ENCODE peak calls at places on chromosomes 6 and 20, in six cellular contexts. K, S, C, A, R and G are unnamed samples.

GRCh38 chr6:2843138-2843740 is 1.6 kb upstream of the SERPINB1 start:
- DNase-seq in R (no peak), K (no peak), A (no peak), C (no peak), S (no peak), G (no peak)

GRCh38 chr6:22474283-22474682 is 95.1 kb upstream of the HDGFL1 start:
- DNase-seq in K (no peak), C (no peak), S (no peak), A (no peak), R (no peak), G (no peak)

GRCh38 chr6:143127941-143128340 is 67.3 kb downstream of the AIG1 start:
- DNase-seq in C (no peak), K (no peak), A (no peak), R (no peak), S (no peak), G (no peak)

GRCh38 chr20:59821201-59821600 is 112.2 kb downstream of the SYCP2 start:
- DNase-seq in C (no peak), K (no peak), S (no peak), R (no peak), A (no peak), G (no peak)

GRCh38 chr6:24743265-24743943 is 24.4 kb upstream of the C6orf62 start:
- DNase-seq in K (peak; percentile 81), S (no peak), C (no peak), A (peak; percentile 55), R (no peak), G (peak; percentile 18)

GRCh38 chr6:75892384-75892783 is 143.3 kb downstream of the MYO6 start:
- DNase-seq in S (no peak), R (no peak), A (no peak), C (no peak), K (no peak), G (no peak)

GRCh38 chr6:32668226-32668747 is 1.8 kb upstream of the HLA-DQB1 start:
- DNase-seq in K (peak; percentile 95), S (peak; percentile 31), R (no peak), A (no peak), C (peak; percentile 36), G (peak; percentile 29)

GRCh38 chr6:145733770-145734169 is 1.6 kb downstream of the EPM2A start:
- DNase-seq in S (no peak), C (no peak), K (no peak), R (no peak), A (peak; percentile 24), G (no peak)

GRCh38 chr6:165263-165662 is 127.0 kb upstream of the DUSP22 start:
- DNase-seq in K (no peak), A (no peak), S (no peak), C (no peak), R (no peak), G (no peak)

GRCh38 chr20:34952676-34953075 is 2.9 kb downstream of the GSS start:
- DNase-seq in C (no peak), S (no peak), A (no peak), R (no peak), K (no peak), G (no peak)

GRCh38 chr20:54122189-54122588 is 51.6 kb downstream of the CYP24A1 start:
- DNase-seq in R (no peak), K (no peak), A (no peak), C (no peak), S (no peak), G (no peak)

GRCh38 chr6:29602564-29603361 is 17.8 kb downstream of the OR2H2 start:
- DNase-seq in R (peak; percentile 63), K (no peak), A (peak; percentile 76), C (peak; percentile 39), S (peak; percentile 35), G (no peak)

GRCh38 chr6:108798672-108799355 is 49.4 kb upstream of the ARMC2 start:
- DNase-seq in K (no peak), A (no peak), S (no peak), R (no peak), C (no peak), G (no peak)

GRCh38 chr6:141513830-141514229 is 618.9 kb upstream of the GJE1 start:
- DNase-seq in A (no peak), R (no peak), S (no peak), K (no peak), C (no peak), G (no peak)

GRCh38 chr6:157159339-157159738 is 164.0 kb downstream of the TMEM242 start:
- DNase-seq in S (no peak), C (no peak), R (no peak), A (no peak), K (no peak), G (no peak)

GRCh38 chr20:56626367-56627121 is 2.6 kb upstream of the TFAP2C start:
- DNase-seq in A (peak; percentile 67), K (no peak), C (peak; percentile 43), S (no peak), R (peak; percentile 83), G (no peak)

GRCh38 chr20:10653593-10654288 is 20.1 kb downstream of the JAG1 start:
- DNase-seq in S (no peak), C (no peak), K (peak; percentile 50), R (no peak), A (no peak), G (no peak)

GRCh38 chr20:17972121-17972520 is 3.3 kb downstream of the MGME1 start:
- DNase-seq in C (no peak), K (no peak), S (no peak), A (no peak), R (no peak), G (no peak)

GRCh38 chr20:41175727-41176330 is 38.5 kb downstream of the PLCG1 start:
- DNase-seq in A (no peak), R (peak; percentile 19), S (no peak), K (no peak), C (no peak), G (no peak)

GRCh38 chr6:44041461-44042260 is 85.6 kb downstream of the MRPL14 start:
- DNase-seq in C (no peak), S (no peak), R (no peak), K (no peak), A (peak; percentile 83), G (no peak)

GRCh38 chr6:21772467-21772866 is 178.9 kb downstream of the SOX4 start:
- DNase-seq in S (no peak), K (no peak), R (no peak), C (no peak), A (no peak), G (no peak)

GRCh38 chr6:93416575-93417420 is 2.6 kb downstream of the EPHA7 start:
- DNase-seq in A (no peak), K (no peak), C (no peak), S (no peak), R (peak; percentile 79), G (peak; percentile 9)

GRCh38 chr20:53494753-53495152 is 98.9 kb downstream of the ZNF217 start:
- DNase-seq in K (no peak), S (no peak), C (no peak), R (no peak), A (no peak), G (no peak)

GRCh38 chr6:117232191-117232590 is 33.2 kb upstream of the VGLL2 start:
- DNase-seq in K (no peak), A (no peak), R (no peak), S (no peak), C (no peak), G (no peak)

DNA sequence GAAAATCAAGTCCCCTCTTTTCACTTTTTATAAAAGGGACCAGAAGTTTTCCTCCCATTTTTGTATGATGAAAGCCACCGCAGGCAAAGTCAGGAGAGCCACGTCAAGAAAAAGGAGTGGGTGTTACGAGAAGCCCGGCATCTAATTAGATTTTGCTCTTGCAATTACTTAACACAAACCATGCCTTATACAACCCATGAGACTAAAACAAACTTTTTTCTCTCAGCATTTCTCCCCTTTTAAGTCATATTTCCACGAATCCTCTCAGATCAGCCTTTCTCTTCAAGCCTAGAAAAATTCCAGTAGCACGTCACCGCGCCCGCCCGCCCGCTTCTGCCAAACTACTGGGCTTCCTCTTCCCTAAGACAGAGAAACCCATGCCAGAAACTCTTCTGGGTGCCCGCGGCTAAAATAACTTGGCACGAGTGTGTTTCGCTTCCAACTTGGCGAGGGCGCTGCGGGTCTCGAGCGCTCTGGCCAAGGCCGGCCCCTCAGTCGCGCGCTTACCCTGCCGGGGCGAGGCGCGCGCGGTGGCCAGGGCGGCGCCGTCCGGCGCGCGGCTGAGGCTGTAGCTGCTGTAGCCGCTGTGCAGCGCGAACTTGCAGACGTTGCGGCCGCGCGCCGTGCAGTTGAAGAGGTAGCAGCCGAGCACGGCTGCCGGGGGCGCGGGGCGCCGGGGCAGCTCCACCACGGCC is 1.1 kb downstream of the LRP11 start:
- DNase-seq in C (peak; percentile 31), R (peak; percentile 73), A (peak; percentile 56), K (no peak), S (peak; percentile 38), G (no peak)
- TF ChIP-seq TAF1 in C (no peak), R (peak; percentile 43), A (no peak), K (no peak), S (peak; percentile 14), G (no peak)

GRCh38 chr20:3739054-3739925 is 6.8 kb downstream of the HSPA12B start:
- DNase-seq in A (no peak), S (no peak), R (no peak), C (no peak), K (no peak), G (no peak)
- TF ChIP-seq POLR2A in A (no peak), S (no peak), R (no peak), C (no peak), K (no peak), G (no peak)

DNA sequence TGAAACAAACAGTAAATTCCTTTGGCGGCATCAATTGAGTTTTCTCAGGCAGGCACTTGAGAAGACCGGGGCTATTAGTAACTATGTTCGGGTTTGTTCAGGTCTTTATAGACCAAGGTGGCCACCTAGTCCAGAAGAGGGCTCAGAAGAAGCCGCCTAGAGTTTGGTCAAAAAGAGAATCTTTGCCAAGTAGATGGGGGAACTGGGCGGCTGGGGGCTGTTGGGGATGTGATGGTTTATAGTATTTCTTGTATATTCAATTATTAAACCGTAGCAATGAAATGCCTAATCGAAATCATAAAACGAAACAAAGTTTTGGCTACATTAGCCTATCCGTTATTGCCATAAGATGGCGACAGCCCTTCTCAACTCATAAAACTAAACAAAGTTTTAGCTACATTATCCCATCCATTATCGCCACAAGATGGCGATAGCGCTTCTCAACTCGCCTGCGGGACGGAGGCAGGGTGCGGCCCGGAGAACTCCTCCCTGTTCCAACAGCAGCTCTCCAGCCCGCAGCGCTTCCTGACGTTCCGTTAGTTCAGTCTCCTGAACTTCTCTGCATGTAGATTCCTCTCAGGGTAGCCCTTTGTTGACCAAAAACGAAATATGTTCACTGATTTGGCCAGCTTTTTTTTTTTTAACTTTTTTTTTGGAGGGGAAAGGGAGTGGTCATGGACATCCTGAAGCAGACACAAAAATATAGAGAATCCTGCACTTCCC is 120.5 kb upstream of the PRSS16 start:
- DNase-seq in C (no peak), K (peak; percentile 85), S (peak; percentile 85), A (peak; percentile 78), R (peak; percentile 83), G (no peak)
- TF ChIP-seq POLR2AphosphoS5 in C (no peak), K (no peak), S (no peak), A (peak; percentile 95), R (no peak), G (no peak)

DNA sequence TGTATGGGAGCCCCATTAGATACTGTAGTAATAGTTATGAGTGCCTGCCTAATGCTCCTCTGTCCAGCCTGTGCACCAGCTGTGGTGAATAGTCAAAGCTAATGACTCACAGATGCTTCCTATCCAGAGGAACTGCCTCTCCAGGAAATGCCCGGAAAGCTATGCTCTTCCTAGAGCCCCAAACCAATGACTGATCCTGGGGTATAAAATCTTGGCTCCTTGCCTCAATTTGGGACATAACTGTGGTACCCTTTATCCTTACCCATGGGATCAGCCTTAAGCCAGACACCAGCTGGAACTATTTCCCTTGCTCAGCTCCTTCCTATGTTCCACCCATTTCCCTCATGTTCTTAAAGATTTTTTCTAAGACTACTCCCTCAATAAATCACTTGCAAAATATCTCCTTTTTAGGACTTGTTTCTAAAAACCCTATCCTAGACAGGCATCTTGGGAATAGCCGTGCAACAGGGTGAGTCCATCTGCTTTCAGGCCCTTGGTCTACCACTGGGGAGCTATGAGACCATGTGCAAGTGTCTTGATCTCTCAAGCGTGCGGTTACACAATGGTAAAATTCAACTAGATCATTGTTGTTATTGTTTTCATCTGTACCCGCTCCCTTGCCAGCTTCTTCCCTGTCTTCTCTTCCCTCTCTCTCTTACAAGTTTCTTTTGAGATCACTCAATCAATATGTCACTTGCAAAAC is 283.7 kb downstream of the BTBD3 start:
- DNase-seq in K (no peak), C (no peak), A (no peak), R (no peak), S (no peak), G (no peak)
- TF ChIP-seq TAF1 in K (no peak), C (no peak), A (no peak), R (no peak), S (no peak), G (no peak)